ENCODE peak calls at places on chromosomes 13 and 19, in four cellular contexts. P is A549, Z is K562, Q is GM12878. J is an unnamed sample.

GRCh38 chr13:94305463-94305862 is 174.0 kb downstream of the DCT start:
- DNase-seq in P (peak), Z (no peak), Q (no peak), J (no peak)

GRCh38 chr13:55199132-55199531 is 1941.6 kb upstream of the PRR20A start:
- DNase-seq in P (peak), Z (no peak), Q (no peak), J (peak)

GRCh38 chr19:1764293-1764683 is 11.0 kb downstream of the ONECUT3 start:
- DNase-seq in P (no peak), Z (no peak), Q (no peak), J (no peak)

GRCh38 chr13:40452038-40452666 is 214.3 kb downstream of the FOXO1 start:
- DNase-seq in P (no peak), Z (no peak), Q (no peak), J (no peak)

GRCh38 chr13:57824121-57824520 is 192.6 kb downstream of the PCDH17 start:
- DNase-seq in P (no peak), Z (no peak), Q (no peak), J (no peak)

GRCh38 chr19:38849746-38850230 is at the start of gene HNRNPL:
- DNase-seq in P (no peak), Z (peak), Q (no peak), J (no peak)

GRCh38 chr19:4606921-4607678 is 32.2 kb upstream of the TNFAIP8L1 start:
- DNase-seq in P (no peak), Z (no peak), Q (no peak), J (no peak)

GRCh38 chr19:11530432-11530831 is 1.5 kb upstream of the ECSIT start:
- DNase-seq in P (peak), Z (peak), Q (no peak), J (peak)

GRCh38 chr13:65600702-65601101 is 1629.4 kb downstream of the PCDH9 start:
- DNase-seq in P (peak), Z (no peak), Q (no peak), J (no peak)

GRCh38 chr13:67136157-67136556 is 94.0 kb downstream of the PCDH9 start:
- DNase-seq in P (peak), Z (peak), Q (no peak), J (no peak)

GRCh38 chr13:67138937-67139336 is 91.2 kb downstream of the PCDH9 start:
- DNase-seq in P (no peak), Z (no peak), Q (no peak), J (no peak)

GRCh38 chr13:67139551-67139950 is 90.6 kb downstream of the PCDH9 start:
- DNase-seq in P (no peak), Z (no peak), Q (no peak), J (no peak)

GRCh38 chr13:67135356-67135755 is 94.8 kb downstream of the PCDH9 start:
- DNase-seq in P (no peak), Z (no peak), Q (no peak), J (no peak)

DNA sequence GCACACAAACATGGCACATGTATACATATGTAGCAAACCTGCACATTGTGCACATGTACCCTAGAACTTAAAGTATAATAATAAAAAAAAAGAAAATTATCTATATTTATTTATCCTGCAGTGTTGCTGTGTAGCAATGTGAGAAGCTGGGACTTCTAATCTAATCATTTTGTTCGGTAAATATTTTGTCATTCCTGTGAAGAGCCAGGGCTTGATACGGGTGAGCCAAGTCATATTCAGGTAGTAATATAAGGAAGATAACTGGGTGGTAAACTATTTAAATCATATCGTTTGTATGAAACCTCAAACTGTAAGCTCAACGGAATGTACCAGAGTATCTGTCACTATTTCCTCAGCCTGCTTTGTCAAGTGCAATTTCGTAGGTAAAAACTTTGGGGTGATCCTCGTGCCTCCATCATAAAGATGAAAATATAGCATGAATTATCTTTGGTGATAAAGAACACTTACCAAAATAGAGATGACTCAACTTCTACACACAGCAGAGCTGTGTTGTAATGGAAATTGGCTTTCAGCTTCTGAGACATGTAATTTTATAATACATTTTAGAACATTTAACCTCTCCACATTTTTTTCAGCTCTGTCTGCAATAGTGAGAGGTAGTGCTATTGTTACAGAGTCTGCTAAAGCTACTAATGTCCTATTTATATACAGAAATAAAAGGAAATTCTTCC is 92.9 kb downstream of the PCDH9 start:
- DNase-seq in P (no peak), Z (no peak), Q (no peak), J (no peak)
- TF ChIP-seq CHD2 in P (no peak), Z (no peak), Q (no peak), J (no peak)

DNA sequence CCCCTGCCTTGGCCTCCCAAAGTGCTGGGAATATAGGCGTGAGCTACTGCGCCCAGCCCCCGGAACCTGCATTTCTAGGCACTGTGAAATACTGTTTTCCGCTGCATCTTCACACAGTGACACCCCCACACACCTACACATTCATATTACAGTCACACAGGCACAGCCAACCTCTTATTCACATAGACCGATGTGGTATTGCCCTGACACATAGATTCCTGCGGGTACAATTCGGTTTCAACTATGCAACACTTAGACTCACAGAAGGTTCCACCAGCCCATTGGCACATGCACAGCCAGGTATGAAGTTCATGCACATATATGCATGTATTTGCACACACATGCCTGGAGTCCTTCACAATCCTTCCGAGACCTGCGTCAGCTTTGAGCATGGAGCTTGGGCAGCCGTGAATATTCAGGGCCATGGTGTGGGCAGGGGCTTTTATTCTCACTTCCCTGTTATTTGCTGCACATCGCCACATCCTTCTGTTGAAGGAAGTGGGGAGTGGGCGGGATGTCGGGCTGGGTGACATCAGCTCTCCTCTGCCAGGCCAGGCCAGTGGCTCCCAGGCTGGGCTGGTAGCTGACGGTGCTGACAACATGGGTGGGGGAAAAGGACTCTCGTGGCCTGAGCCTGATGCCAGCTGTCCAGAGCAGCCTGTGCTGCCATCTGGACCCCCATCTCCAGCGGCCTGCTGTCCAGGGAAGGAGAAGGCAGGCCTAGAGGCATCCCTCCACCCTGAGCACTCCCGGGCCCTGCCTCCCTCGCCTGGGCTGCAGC is 5.4 kb upstream of the CDC37 start:
- DNase-seq in P (no peak), Z (no peak), Q (no peak), J (no peak)
- TF ChIP-seq POLR2AphosphoS2 in P (no peak), Z (no peak), Q (peak), J (no peak)

DNA sequence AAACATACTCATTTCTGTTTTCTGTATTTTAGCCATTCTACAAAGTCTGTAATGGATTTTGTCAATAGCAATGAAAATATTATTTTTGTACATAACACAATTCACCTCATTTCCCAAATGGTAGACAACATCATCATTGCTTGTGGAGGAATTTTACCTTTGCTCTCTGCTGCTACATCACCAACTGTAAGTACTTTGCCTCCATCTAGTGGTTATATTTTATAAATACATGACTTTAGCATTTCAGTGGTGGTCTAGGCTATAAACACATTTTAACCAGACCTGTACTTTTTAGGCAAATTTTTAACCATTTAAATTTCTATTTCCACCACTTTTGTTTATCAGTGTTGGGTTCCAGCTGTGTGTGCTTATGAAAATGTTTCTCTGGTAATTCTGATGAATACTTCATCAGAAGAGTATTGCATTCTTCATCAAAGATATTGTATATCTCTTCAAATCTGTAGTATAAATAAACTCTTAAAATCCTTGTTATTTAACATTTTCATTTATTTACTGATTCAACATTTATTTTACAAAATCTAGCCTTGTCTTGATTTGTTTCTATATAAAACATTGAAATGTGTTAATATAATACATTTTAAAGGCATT is 222.4 kb downstream of the NBEA start:
- DNase-seq in P (peak), Z (peak), Q (peak), J (peak)
- TF ChIP-seq CHD2 in P (no peak), Z (no peak), Q (no peak), J (no peak)

GRCh38 chr13:99322297-99323103 is 15.3 kb upstream of the GPR183 start:
- DNase-seq in P (no peak), Z (peak), Q (peak), J (no peak)

GRCh38 chr13:99316657-99317244 is 9.6 kb upstream of the GPR183 start:
- DNase-seq in P (no peak), Z (no peak), Q (no peak), J (no peak)

GRCh38 chr13:99321709-99322108 is 14.5 kb upstream of the GPR183 start:
- DNase-seq in P (no peak), Z (no peak), Q (no peak), J (no peak)

GRCh38 chr13:99323488-99323887 is 16.3 kb upstream of the GPR183 start:
- DNase-seq in P (no peak), Z (no peak), Q (no peak), J (no peak)

DNA sequence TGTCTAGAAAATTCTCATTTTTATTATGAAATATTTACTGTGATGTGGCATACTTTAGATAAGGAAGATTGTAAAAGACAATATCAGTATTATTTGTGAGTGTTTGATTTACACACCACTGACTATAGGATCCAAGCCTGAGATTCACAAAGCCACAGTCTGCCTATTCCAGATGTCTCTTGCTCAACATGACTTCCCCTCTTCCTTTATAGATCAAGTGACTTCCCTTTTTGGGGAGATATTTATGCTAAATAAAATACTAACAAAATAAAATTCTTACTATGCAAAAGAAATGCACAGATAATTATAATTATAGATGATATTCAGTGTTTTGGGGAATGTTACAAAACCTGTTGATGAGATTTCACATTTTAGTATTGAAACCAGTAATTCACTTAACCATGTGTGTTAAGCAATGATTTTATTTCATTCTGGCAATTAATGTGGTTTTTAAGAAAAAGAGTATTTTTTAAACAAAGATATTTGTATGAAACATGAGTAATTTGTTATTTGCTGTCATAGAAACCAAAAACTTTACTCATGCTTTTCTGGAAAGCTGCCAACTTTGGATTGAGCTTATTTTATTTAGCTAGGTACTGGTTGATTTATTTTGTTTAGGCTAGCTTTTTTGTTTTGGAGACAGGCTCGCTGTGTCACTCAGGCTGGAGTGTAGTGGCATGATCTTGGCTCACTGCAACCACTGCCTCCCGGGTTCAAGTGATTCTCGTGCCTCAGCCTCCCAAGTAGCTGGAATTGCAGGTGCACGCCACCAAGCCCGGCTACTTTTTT is 13.7 kb upstream of the GPR183 start:
- DNase-seq in P (peak), Z (no peak), Q (no peak), J (no peak)
- TF ChIP-seq POLR2AphosphoS2 in P (no peak), Z (no peak), Q (no peak), J (no peak)

GRCh38 chr19:33385956-33386355 is 12.4 kb downstream of the CEBPG start:
- DNase-seq in P (no peak), Z (no peak), Q (no peak), J (no peak)

GRCh38 chr19:33388231-33388816 is 14.8 kb downstream of the CEBPG start:
- DNase-seq in P (no peak), Z (no peak), Q (no peak), J (no peak)

GRCh38 chr19:33388817-33389573 is 15.5 kb downstream of the CEBPG start:
- DNase-seq in P (no peak), Z (no peak), Q (no peak), J (no peak)

GRCh38 chr19:33386361-33386858 is 12.9 kb downstream of the CEBPG start:
- DNase-seq in P (no peak), Z (no peak), Q (no peak), J (no peak)

DNA sequence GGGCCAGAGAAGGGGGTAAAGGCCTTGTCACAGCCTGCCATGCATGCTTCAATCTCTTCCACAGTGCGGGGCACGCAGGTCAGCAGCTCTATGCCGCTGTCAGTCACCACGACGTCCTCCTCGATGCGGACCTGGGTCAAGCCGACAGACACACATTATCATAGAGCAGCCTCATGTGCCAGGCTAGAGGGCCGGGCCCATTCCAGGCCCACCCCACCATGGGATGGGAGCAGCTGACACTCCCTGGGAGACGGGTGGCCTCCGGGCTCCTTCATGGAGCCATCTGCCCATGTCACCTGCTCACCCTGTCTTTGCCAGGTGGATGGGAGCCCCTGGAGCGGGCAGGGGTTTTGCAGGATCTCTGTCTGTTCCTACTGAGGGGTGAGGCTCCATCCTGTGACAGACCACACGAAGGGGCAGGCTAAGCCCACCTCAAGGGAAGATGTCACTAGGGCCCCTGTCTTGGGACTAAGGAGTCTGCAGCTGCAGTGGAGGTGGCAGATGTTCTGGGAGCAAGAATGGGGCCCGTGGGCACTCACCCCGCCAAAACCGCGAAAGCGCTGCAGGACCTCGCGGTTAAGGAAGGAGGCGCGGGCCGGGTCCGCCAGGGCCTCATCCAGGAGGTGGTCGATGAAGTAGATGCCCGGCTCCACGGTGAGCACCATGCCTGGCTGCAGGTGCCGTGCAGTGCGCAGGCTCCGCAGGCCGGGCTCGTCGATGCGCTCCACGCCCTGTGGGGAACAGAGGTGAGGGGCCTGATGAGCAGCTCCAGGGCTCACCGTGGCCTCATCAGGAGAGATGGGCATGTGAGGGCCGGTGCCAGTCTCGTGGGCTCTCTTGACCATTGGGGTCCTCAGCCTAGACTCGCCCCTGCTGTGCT is 14.1 kb downstream of the CEBPG start:
- DNase-seq in P (no peak), Z (no peak), Q (no peak), J (no peak)
- TF ChIP-seq CHD2 in P (no peak), Z (no peak), Q (no peak), J (no peak)

GRCh38 chr13:110182461-110182860 is 124.5 kb downstream of the COL4A1 start:
- DNase-seq in P (no peak), Z (no peak), Q (no peak), J (no peak)

GRCh38 chr13:110185696-110186095 is 121.3 kb downstream of the COL4A1 start:
- DNase-seq in P (no peak), Z (no peak), Q (no peak), J (no peak)

GRCh38 chr13:110183925-110184324 is 123.0 kb downstream of the COL4A1 start:
- DNase-seq in P (no peak), Z (no peak), Q (no peak), J (no peak)

GRCh38 chr13:110186221-110186838 is 120.6 kb downstream of the COL4A1 start:
- DNase-seq in P (no peak), Z (no peak), Q (no peak), J (no peak)

DNA sequence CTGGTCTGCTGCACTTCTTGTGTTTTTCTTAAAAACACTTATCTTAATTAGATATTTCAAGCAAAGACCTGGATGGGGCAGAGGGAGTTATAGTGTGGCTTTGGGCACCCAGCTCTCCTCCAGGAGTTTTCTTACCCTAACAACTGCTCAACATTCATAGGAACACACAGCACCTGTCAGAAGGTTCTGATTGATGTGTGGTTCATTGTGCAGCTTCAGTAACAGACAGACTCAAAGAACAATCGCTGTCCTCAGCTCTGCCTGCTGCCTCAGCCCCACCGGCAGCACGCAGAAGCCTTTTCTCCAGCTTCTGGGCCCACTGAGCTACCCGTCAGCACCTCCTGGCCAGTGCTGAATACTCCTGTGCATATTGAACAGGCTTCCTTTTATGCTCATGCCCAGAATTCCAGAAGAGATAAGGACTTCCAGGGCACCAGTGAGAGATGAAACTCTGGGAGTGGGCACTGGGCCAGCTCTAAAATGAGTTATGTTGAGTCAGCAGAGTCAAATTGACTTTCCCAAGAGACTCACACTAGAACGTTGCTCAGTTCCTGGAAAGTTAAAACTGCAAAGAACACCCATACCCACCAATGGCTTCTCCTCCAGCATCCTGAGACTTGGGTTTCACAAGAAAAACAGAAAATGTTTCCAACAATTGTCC is 119.3 kb downstream of the COL4A1 start:
- DNase-seq in P (no peak), Z (no peak), Q (no peak), J (no peak)
- TF ChIP-seq POLR2AphosphoS2 in P (no peak), Z (no peak), Q (no peak), J (no peak)

GRCh38 chr19:37669336-37669963 is 14.2 kb upstream of the ZFP30 start:
- DNase-seq in P (no peak), Z (no peak), Q (no peak), J (no peak)
- TF ChIP-seq CHD2 in P (no peak), Z (no peak), Q (no peak), J (no peak)

DNA sequence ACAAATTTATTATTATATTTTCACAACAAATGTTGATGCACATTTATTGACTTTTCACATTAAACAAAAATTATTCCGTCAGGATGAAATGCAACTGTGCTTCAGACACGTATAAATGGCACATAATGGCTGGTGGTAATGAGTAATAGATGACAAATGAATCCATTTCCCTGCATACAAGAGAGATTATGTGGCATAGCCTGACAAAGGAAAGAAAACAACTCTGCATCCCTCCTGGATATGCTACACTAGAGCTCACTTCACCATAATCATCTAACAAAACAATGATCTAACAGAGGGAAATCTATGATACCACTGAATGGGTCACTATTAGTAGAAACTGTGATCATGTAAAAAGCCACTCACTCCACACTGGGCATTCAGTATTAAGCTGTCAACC is 1498.4 kb downstream of the EFNB2 start:
- DNase-seq in P (no peak), Z (no peak), Q (no peak), J (no peak)
- TF ChIP-seq POLR2AphosphoS2 in P (no peak), Z (no peak), Q (no peak), J (no peak)

J was measured in HepG2.